ENCODE peak calls at places on chromosome 17, in six cellular contexts. One of them, this sample, is unnamed.

GRCh38 chr17:488993-489757 is 136.6 kb upstream of the RPH3AL start:
- DNase-seq in cardiac muscle cell: peak; percentile 69
- DNase-seq in lower leg skin: no peak
- DNase-seq in A549: peak; percentile 86
- DNase-seq in A673: peak; percentile 62
- DNase-seq in ovary: peak; percentile 57
- DNase-seq in this sample: peak; percentile 32

GRCh38 chr17:49437696-49438438 is 23.2 kb upstream of the PHB1 start:
- DNase-seq in cardiac muscle cell: no peak
- DNase-seq in lower leg skin: peak; percentile 50
- DNase-seq in A549: no peak
- DNase-seq in A673: no peak
- DNase-seq in ovary: no peak
- DNase-seq in this sample: no peak

GRCh38 chr17:19407601-19408380 is 3.2 kb upstream of the RNF112 start:
- DNase-seq in cardiac muscle cell: no peak
- DNase-seq in lower leg skin: peak; percentile 66
- DNase-seq in A549: no peak
- DNase-seq in A673: no peak
- DNase-seq in ovary: no peak
- DNase-seq in this sample: no peak

GRCh38 chr17:35189291-35189690 is 4.9 kb downstream of the SLC35G3 start:
- DNase-seq in cardiac muscle cell: peak; percentile 29
- DNase-seq in lower leg skin: no peak
- DNase-seq in A549: no peak
- DNase-seq in A673: peak; percentile 28
- DNase-seq in ovary: no peak
- DNase-seq in this sample: peak; percentile 75

GRCh38 chr17:60506312-60506711 is 19.7 kb downstream of the APPBP2 start:
- DNase-seq in cardiac muscle cell: peak; percentile 53
- DNase-seq in lower leg skin: no peak
- DNase-seq in A549: peak; percentile 50
- DNase-seq in A673: peak; percentile 42
- DNase-seq in ovary: no peak
- DNase-seq in this sample: peak; percentile 74

GRCh38 chr17:78717431-78717980 is 64.6 kb downstream of the CYTH1 start:
- DNase-seq in cardiac muscle cell: peak; percentile 64
- DNase-seq in lower leg skin: no peak
- DNase-seq in A549: peak; percentile 64
- DNase-seq in A673: peak; percentile 54
- DNase-seq in ovary: peak; percentile 45
- DNase-seq in this sample: no peak

GRCh38 chr17:17120716-17121115 is 78.5 kb downstream of the MPRIP start:
- DNase-seq in cardiac muscle cell: peak; percentile 50
- DNase-seq in lower leg skin: no peak
- DNase-seq in A549: no peak
- DNase-seq in A673: no peak
- DNase-seq in ovary: no peak
- DNase-seq in this sample: no peak

GRCh38 chr17:15395091-15395490 is 53.7 kb upstream of the TEKT3 start:
- DNase-seq in cardiac muscle cell: no peak
- DNase-seq in lower leg skin: no peak
- DNase-seq in A549: no peak
- DNase-seq in A673: no peak
- DNase-seq in ovary: no peak
- DNase-seq in this sample: no peak

GRCh38 chr17:73833779-73834613 is 189.8 kb upstream of the SDK2 start:
- DNase-seq in cardiac muscle cell: no peak
- DNase-seq in lower leg skin: no peak
- DNase-seq in A549: peak; percentile 24
- DNase-seq in A673: peak; percentile 28
- DNase-seq in ovary: no peak
- DNase-seq in this sample: no peak

GRCh38 chr17:6548578-6549330 is 7.6 kb downstream of the PITPNM3 start:
- DNase-seq in cardiac muscle cell: no peak
- DNase-seq in lower leg skin: no peak
- DNase-seq in A549: no peak
- DNase-seq in A673: no peak
- DNase-seq in ovary: peak; percentile 56
- DNase-seq in this sample: peak; percentile 53

GRCh38 chr17:75692976-75693375 is 25.8 kb downstream of the SAP30BP start:
- DNase-seq in cardiac muscle cell: no peak
- DNase-seq in lower leg skin: no peak
- DNase-seq in A549: no peak
- DNase-seq in A673: no peak
- DNase-seq in ovary: peak; percentile 17
- DNase-seq in this sample: no peak

GRCh38 chr17:20189979-20190378 is 180.8 kb downstream of the SPECC1 start:
- DNase-seq in cardiac muscle cell: no peak
- DNase-seq in lower leg skin: no peak
- DNase-seq in A549: no peak
- DNase-seq in A673: no peak
- DNase-seq in ovary: no peak
- DNase-seq in this sample: no peak

GRCh38 chr17:14918540-14918939 is 346.6 kb downstream of the PMP22 start:
- DNase-seq in cardiac muscle cell: peak; percentile 39
- DNase-seq in lower leg skin: no peak
- DNase-seq in A549: peak; percentile 8
- DNase-seq in A673: no peak
- DNase-seq in ovary: no peak
- DNase-seq in this sample: no peak

GRCh38 chr17:59365383-59365981 is 34.0 kb downstream of the YPEL2 start:
- DNase-seq in cardiac muscle cell: no peak
- DNase-seq in lower leg skin: no peak
- DNase-seq in A549: no peak
- DNase-seq in A673: no peak
- DNase-seq in ovary: no peak
- DNase-seq in this sample: no peak

GRCh38 chr17:41695954-41696720 is 7.5 kb downstream of the EIF1 start:
- DNase-seq in cardiac muscle cell: peak; percentile 90
- DNase-seq in lower leg skin: no peak
- DNase-seq in A549: peak; percentile 90
- DNase-seq in A673: peak; percentile 75
- DNase-seq in ovary: peak; percentile 60
- DNase-seq in this sample: peak; percentile 77

GRCh38 chr17:61495161-61495857 is 43.1 kb downstream of the TBX4 start:
- DNase-seq in cardiac muscle cell: peak; percentile 40
- DNase-seq in lower leg skin: no peak
- DNase-seq in A549: no peak
- DNase-seq in A673: peak; percentile 9
- DNase-seq in ovary: no peak
- DNase-seq in this sample: peak; percentile 45

GRCh38 chr17:49280918-49281317 is 50.3 kb upstream of the PHOSPHO1 start:
- DNase-seq in cardiac muscle cell: no peak
- DNase-seq in lower leg skin: peak; percentile 40
- DNase-seq in A549: no peak
- DNase-seq in A673: no peak
- DNase-seq in ovary: no peak
- DNase-seq in this sample: no peak

GRCh38 chr17:38980455-38981217 is 13.4 kb upstream of the FBXO47 start:
- DNase-seq in cardiac muscle cell: peak; percentile 58
- DNase-seq in lower leg skin: no peak
- DNase-seq in A549: no peak
- DNase-seq in A673: no peak
- DNase-seq in ovary: no peak
- DNase-seq in this sample: no peak

GRCh38 chr17:41538565-41538991 is 10.5 kb upstream of the KRT19 start:
- DNase-seq in cardiac muscle cell: peak; percentile 26
- DNase-seq in lower leg skin: no peak
- DNase-seq in A549: no peak
- DNase-seq in A673: no peak
- DNase-seq in ovary: no peak
- DNase-seq in this sample: peak; percentile 43

GRCh38 chr17:36761203-36761945 is 160.0 kb downstream of the MRM1 start:
- DNase-seq in cardiac muscle cell: no peak
- DNase-seq in lower leg skin: no peak
- DNase-seq in A549: no peak
- DNase-seq in A673: no peak
- DNase-seq in ovary: no peak
- DNase-seq in this sample: no peak

GRCh38 chr17:4136373-4136772 is 6.5 kb downstream of the ZZEF1 start:
- DNase-seq in cardiac muscle cell: no peak
- DNase-seq in lower leg skin: no peak
- DNase-seq in A549: no peak
- DNase-seq in A673: no peak
- DNase-seq in ovary: peak; percentile 51
- DNase-seq in this sample: no peak

GRCh38 chr17:22411185-22411784 is 719.0 kb downstream of the KCNJ18 start:
- DNase-seq in cardiac muscle cell: no peak
- DNase-seq in lower leg skin: peak; percentile 74
- DNase-seq in A549: no peak
- DNase-seq in A673: no peak
- DNase-seq in ovary: no peak
- DNase-seq in this sample: no peak

GRCh38 chr17:49977463-49978389 is 8.7 kb downstream of the DLX4 start:
- DNase-seq in cardiac muscle cell: no peak
- DNase-seq in lower leg skin: no peak
- DNase-seq in A549: no peak
- DNase-seq in A673: no peak
- DNase-seq in ovary: no peak
- DNase-seq in this sample: peak; percentile 53

GRCh38 chr17:2375406-2375805 is 25.5 kb downstream of the MNT start:
- DNase-seq in cardiac muscle cell: no peak
- DNase-seq in lower leg skin: no peak
- DNase-seq in A549: no peak
- DNase-seq in A673: no peak
- DNase-seq in ovary: no peak
- DNase-seq in this sample: no peak

GRCh38 chr17:19383681-19384470 is 3.1 kb downstream of the MFAP4 start:
- DNase-seq in cardiac muscle cell: peak; percentile 44
- DNase-seq in lower leg skin: peak; percentile 92
- DNase-seq in A549: no peak
- DNase-seq in A673: no peak
- DNase-seq in ovary: peak; percentile 59
- DNase-seq in this sample: no peak

GRCh38 chr17:81928497-81929252 is 1.1 kb upstream of the MAFG start:
- DNase-seq in cardiac muscle cell: no peak
- DNase-seq in lower leg skin: no peak
- DNase-seq in A549: no peak
- DNase-seq in A673: peak; percentile 36
- DNase-seq in ovary: no peak
- DNase-seq in this sample: no peak

GRCh38 chr17:81925860-81926450 is 1.6 kb downstream of the MAFG start:
- DNase-seq in cardiac muscle cell: no peak
- DNase-seq in lower leg skin: no peak
- DNase-seq in A549: no peak
- DNase-seq in A673: no peak
- DNase-seq in ovary: no peak
- DNase-seq in this sample: no peak

GRCh38 chr17:81927653-81928496 is at the start of gene MAFG:
- DNase-seq in cardiac muscle cell: peak; percentile 97
- DNase-seq in lower leg skin: peak; percentile 98
- DNase-seq in A549: peak; percentile 98
- DNase-seq in A673: peak; percentile 97
- DNase-seq in ovary: peak; percentile 96
- DNase-seq in this sample: peak; percentile 93

GRCh38 chr17:81926451-81927144 is 937 bp downstream of the MAFG start:
- DNase-seq in cardiac muscle cell: peak; percentile 84
- DNase-seq in lower leg skin: peak; percentile 95
- DNase-seq in A549: peak; percentile 95
- DNase-seq in A673: peak; percentile 68
- DNase-seq in ovary: peak; percentile 78
- DNase-seq in this sample: peak; percentile 57

DNA sequence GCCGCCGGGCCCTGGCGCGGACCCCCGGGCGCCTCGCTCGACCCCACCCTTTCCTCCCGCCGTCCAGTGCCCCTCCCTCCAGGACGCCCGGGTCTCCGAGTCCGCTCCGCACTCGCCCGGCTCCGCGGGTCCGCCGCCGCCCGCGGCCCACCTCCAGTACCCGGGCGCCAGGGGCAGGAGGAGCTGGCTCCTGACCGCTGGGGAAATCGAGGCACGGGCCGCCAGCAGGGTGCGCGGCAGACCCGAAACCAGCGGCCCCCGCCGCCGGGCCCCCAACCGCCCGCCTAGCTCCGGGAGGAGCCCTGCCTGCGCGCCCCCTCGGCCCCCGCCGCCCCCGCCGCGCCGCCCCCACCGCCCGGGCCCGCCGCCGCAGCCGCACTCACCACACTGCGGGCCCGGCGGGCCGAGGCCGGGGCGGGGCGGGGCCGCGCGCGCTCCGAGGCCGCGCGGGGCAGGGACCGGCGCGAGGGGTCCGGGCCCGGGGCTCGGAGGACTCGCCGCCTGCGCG is 336 bp downstream of the MAFG start:
- DNase-seq in cardiac muscle cell: no peak
- DNase-seq in lower leg skin: no peak
- DNase-seq in A549: no peak
- DNase-seq in A673: no peak
- DNase-seq in ovary: no peak
- DNase-seq in this sample: no peak
- H3K4me3 ChIP-seq in cardiac muscle cell: peak overlapping the region; percentile 94
- H3K4me3 ChIP-seq in lower leg skin: peak overlapping the region; percentile 81
- H3K4me3 ChIP-seq in A549: peak overlapping the region; percentile 90
- H3K4me3 ChIP-seq in A673: peak overlapping the region; percentile 94
- H3K4me3 ChIP-seq in ovary: peak overlapping the region; percentile 92
- H3K4me3 ChIP-seq in this sample: peak overlapping the region; percentile 70

GRCh38 chr17:30203471-30203981 is 32.0 kb downstream of the SLC6A4 start:
- DNase-seq in cardiac muscle cell: no peak
- DNase-seq in lower leg skin: peak; percentile 32
- DNase-seq in A549: no peak
- DNase-seq in A673: no peak
- DNase-seq in ovary: no peak
- DNase-seq in this sample: no peak
- TF ChIP-seq CTCF in cardiac muscle cell: no peak
- TF ChIP-seq CTCF in lower leg skin: no peak
- TF ChIP-seq CTCF in A549: no peak
- TF ChIP-seq CTCF in A673: peak; percentile 13
- TF ChIP-seq CTCF in ovary: no peak
- TF ChIP-seq CTCF in this sample: no peak

GRCh38 chr17:68033636-68034451 is 1.7 kb upstream of the KPNA2 start:
- DNase-seq in cardiac muscle cell: peak; percentile 72
- DNase-seq in lower leg skin: peak; percentile 54
- DNase-seq in A549: peak; percentile 94
- DNase-seq in A673: peak; percentile 58
- DNase-seq in ovary: no peak
- DNase-seq in this sample: peak; percentile 25
- H3K4me3 ChIP-seq in cardiac muscle cell: peak overlapping the region; percentile 21
- H3K4me3 ChIP-seq in lower leg skin: no peak overlapping the region
- H3K4me3 ChIP-seq in A549: peak overlapping the region; percentile 43
- H3K4me3 ChIP-seq in A673: no peak overlapping the region
- H3K4me3 ChIP-seq in ovary: no peak overlapping the region
- H3K4me3 ChIP-seq in this sample: no peak overlapping the region

GRCh38 chr17:40070895-40071719 is 8.3 kb downstream of the THRA start:
- DNase-seq in cardiac muscle cell: no peak
- DNase-seq in lower leg skin: peak; percentile 95
- DNase-seq in A549: peak; percentile 84
- DNase-seq in A673: no peak
- DNase-seq in ovary: peak; percentile 76
- DNase-seq in this sample: no peak

GRCh38 chr17:40070644-40070894 is 7.8 kb downstream of the THRA start:
- DNase-seq in cardiac muscle cell: no peak
- DNase-seq in lower leg skin: no peak
- DNase-seq in A549: no peak
- DNase-seq in A673: no peak
- DNase-seq in ovary: no peak
- DNase-seq in this sample: no peak

GRCh38 chr17:40068917-40069750 is 6.4 kb downstream of the THRA start:
- DNase-seq in cardiac muscle cell: peak; percentile 91
- DNase-seq in lower leg skin: peak; percentile 98
- DNase-seq in A549: peak; percentile 82
- DNase-seq in A673: peak; percentile 77
- DNase-seq in ovary: peak; percentile 96
- DNase-seq in this sample: peak; percentile 49

GRCh38 chr17:40068584-40068916 is 5.8 kb downstream of the THRA start:
- DNase-seq in cardiac muscle cell: no peak
- DNase-seq in lower leg skin: no peak
- DNase-seq in A549: no peak
- DNase-seq in A673: no peak
- DNase-seq in ovary: no peak
- DNase-seq in this sample: no peak

GRCh38 chr17:40069751-40070643 is 7.2 kb downstream of the THRA start:
- DNase-seq in cardiac muscle cell: peak; percentile 44
- DNase-seq in lower leg skin: no peak
- DNase-seq in A549: peak; percentile 78
- DNase-seq in A673: peak; percentile 61
- DNase-seq in ovary: peak; percentile 57
- DNase-seq in this sample: no peak
- TF ChIP-seq CTCF in cardiac muscle cell: peak; percentile 25
- TF ChIP-seq CTCF in lower leg skin: no peak
- TF ChIP-seq CTCF in A549: peak; percentile 32
- TF ChIP-seq CTCF in A673: peak; percentile 34
- TF ChIP-seq CTCF in ovary: peak; percentile 17
- TF ChIP-seq CTCF in this sample: peak; percentile 10

This sample was measured in epithelial cell of esophagus.